ENCODE peak calls at places on chromosome 2, in seven cellular contexts. M is astrocyte, D is keratinocyte, A is fibroblast of mammary gland, L is AG10803, E is upper lobe of right lung, H is H9. Y is an unnamed sample.
A peak's percentile ranks its signal among the peaks of the same experiment; 100 is the strongest.

GRCh38 chr2:38581193-38582147 is 21.3 kb downstream of the HNRNPLL start:
- DNase-seq in M (peak; percentile 49), D (peak; percentile 36), A (peak; percentile 87), L (peak; percentile 78), E (no peak), H (peak; percentile 48), Y (peak; percentile 46)

GRCh38 chr2:236352761-236353593 is 88.8 kb upstream of the ASB18 start:
- DNase-seq in M (no peak), D (no peak), A (peak; percentile 40), L (peak; percentile 28), E (no peak), H (peak; percentile 23), Y (no peak)

GRCh38 chr2:216768908-216769401 is 73.6 kb upstream of the IGFBP5 start:
- DNase-seq in M (no peak), D (no peak), A (no peak), L (no peak), E (no peak), H (no peak), Y (no peak)

GRCh38 chr2:157441072-157441454 is 2.8 kb downstream of the CYTIP start:
- DNase-seq in M (no peak), D (no peak), A (peak; percentile 43), L (no peak), E (no peak), H (no peak), Y (no peak)

GRCh38 chr2:130252880-130253645 is 54.8 kb upstream of the TUBA3E start:
- DNase-seq in M (no peak), D (peak; percentile 25), A (peak; percentile 29), L (no peak), E (no peak), H (no peak), Y (no peak)

GRCh38 chr2:24164416-24164973 is 10.4 kb upstream of the FAM228A start:
- DNase-seq in M (no peak), D (no peak), A (peak; percentile 36), L (no peak), E (peak; percentile 68), H (peak; percentile 69), Y (peak; percentile 11)

GRCh38 chr2:25257032-25257455 is 84.7 kb downstream of the DNMT3A start:
- DNase-seq in M (peak; percentile 70), D (no peak), A (no peak), L (peak; percentile 47), E (no peak), H (no peak), Y (no peak)

GRCh38 chr2:26486789-26487188 is 8.9 kb upstream of the OTOF start:
- DNase-seq in M (no peak), D (no peak), A (no peak), L (no peak), E (no peak), H (no peak), Y (no peak)

GRCh38 chr2:27282892-27283291 is 663 bp downstream of the TRIM54 start:
- DNase-seq in M (no peak), D (no peak), A (no peak), L (no peak), E (no peak), H (peak; percentile 52), Y (no peak)

GRCh38 chr2:233980955-233981555 is 63.9 kb downstream of the TRPM8 start:
- DNase-seq in M (no peak), D (no peak), A (no peak), L (no peak), E (no peak), H (no peak), Y (no peak)

GRCh38 chr2:179751184-179751809 is 110.1 kb downstream of the ZNF385B start:
- DNase-seq in M (peak; percentile 19), D (no peak), A (peak; percentile 58), L (peak; percentile 44), E (no peak), H (no peak), Y (no peak)

GRCh38 chr2:39484206-39484605 is 47.1 kb upstream of the MAP4K3 start:
- DNase-seq in M (no peak), D (no peak), A (no peak), L (no peak), E (no peak), H (no peak), Y (no peak)

GRCh38 chr2:123953848-123954247 is 71.2 kb upstream of the CNTNAP5 start:
- DNase-seq in M (peak; percentile 10), D (no peak), A (peak; percentile 54), L (no peak), E (no peak), H (no peak), Y (no peak)

GRCh38 chr2:152730591-152731333 is 12.3 kb downstream of the ARL6IP6 start:
- DNase-seq in M (peak; percentile 6), D (no peak), A (peak; percentile 30), L (peak; percentile 39), E (no peak), H (no peak), Y (no peak)

GRCh38 chr2:26574066-26574899 is 66.9 kb downstream of the CIB4 start:
- DNase-seq in M (no peak), D (no peak), A (no peak), L (no peak), E (no peak), H (no peak), Y (no peak)

GRCh38 chr2:218431878-218432277 is 13.0 kb downstream of the VIL1 start:
- DNase-seq in M (no peak), D (no peak), A (no peak), L (no peak), E (peak; percentile 48), H (no peak), Y (no peak)

GRCh38 chr2:70094978-70095832 is 7.9 kb downstream of the PCBP1 start:
- DNase-seq in M (peak; percentile 15), D (peak; percentile 45), A (peak; percentile 50), L (peak; percentile 80), E (peak; percentile 72), H (no peak), Y (no peak)

GRCh38 chr2:132632000-132632649 is 37.9 kb downstream of the LYPD1 start:
- DNase-seq in M (peak; percentile 43), D (no peak), A (peak; percentile 10), L (peak; percentile 40), E (no peak), H (no peak), Y (no peak)

GRCh38 chr2:96470636-96471035 is 34.5 kb downstream of the NEURL3 start:
- DNase-seq in M (no peak), D (no peak), A (peak; percentile 6), L (peak; percentile 2), E (peak; percentile 77), H (peak; percentile 92), Y (peak; percentile 62)

GRCh38 chr2:231929961-231930600 is 3.9 kb upstream of the NPPC start:
- DNase-seq in M (no peak), D (no peak), A (peak; percentile 35), L (peak; percentile 22), E (no peak), H (peak; percentile 82), Y (peak; percentile 46)

GRCh38 chr2:240595381-240596079 is 9.0 kb downstream of the CAPN10 start:
- DNase-seq in M (no peak), D (no peak), A (no peak), L (no peak), E (peak; percentile 57), H (peak; percentile 79), Y (peak; percentile 55)

GRCh38 chr2:117760916-117761315 is 53.6 kb upstream of the DDX18 start:
- DNase-seq in M (no peak), D (no peak), A (no peak), L (no peak), E (no peak), H (no peak), Y (no peak)

GRCh38 chr2:200662727-200663126 is 76.9 kb downstream of the AOX1 start:
- DNase-seq in M (peak; percentile 59), D (peak; percentile 38), A (peak; percentile 88), L (peak; percentile 38), E (no peak), H (no peak), Y (no peak)

GRCh38 chr2:24456610-24457556 is 34.2 kb upstream of the NCOA1 start:
- DNase-seq in M (peak; percentile 73), D (no peak), A (peak; percentile 87), L (peak; percentile 70), E (no peak), H (no peak), Y (no peak)

GRCh38 chr2:202023904-202024266 is 9.8 kb upstream of the FZD7 start:
- DNase-seq in M (no peak), D (no peak), A (no peak), L (no peak), E (peak; percentile 78), H (peak; percentile 68), Y (no peak)

GRCh38 chr2:196435189-196435588 is 204.3 kb upstream of the CCDC150 start:
- DNase-seq in M (peak; percentile 3), D (no peak), A (peak; percentile 7), L (peak; percentile 15), E (no peak), H (no peak), Y (no peak)

GRCh38 chr2:196434217-196434616 is 205.3 kb upstream of the CCDC150 start:
- DNase-seq in M (no peak), D (no peak), A (no peak), L (no peak), E (no peak), H (no peak), Y (no peak)

GRCh38 chr2:196431076-196431475 is 208.4 kb upstream of the CCDC150 start:
- DNase-seq in M (peak; percentile 47), D (no peak), A (no peak), L (no peak), E (no peak), H (no peak), Y (no peak)

GRCh38 chr2:196433116-196433515 is 206.4 kb upstream of the CCDC150 start:
- DNase-seq in M (no peak), D (no peak), A (no peak), L (no peak), E (no peak), H (no peak), Y (no peak)

DNA sequence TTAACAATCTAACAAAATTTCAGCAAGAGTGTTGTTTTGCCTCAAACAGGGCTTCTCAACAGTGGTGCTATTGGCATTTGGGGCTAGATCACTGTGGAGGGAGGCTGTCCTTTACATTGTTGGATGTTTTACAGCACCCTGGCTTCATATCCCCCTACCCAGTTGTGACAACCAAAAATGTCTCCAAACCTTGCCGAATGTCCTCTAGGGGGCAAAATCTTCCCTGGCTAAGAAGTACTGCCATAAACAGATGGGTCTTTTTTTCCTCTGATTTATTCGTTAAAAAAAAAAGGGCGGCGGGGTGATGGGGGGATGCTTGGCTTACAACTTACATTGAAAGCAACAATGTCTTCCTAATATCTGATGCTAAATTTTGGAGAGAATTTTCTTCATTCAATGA is 207.6 kb upstream of the CCDC150 start:
- DNase-seq in M (no peak), D (no peak), A (peak; percentile 29), L (peak; percentile 25), E (no peak), H (peak; percentile 59), Y (peak; percentile 30)
- TF ChIP-seq CTCF in M (peak; percentile 39), D (peak; percentile 36), A (peak; percentile 62), L (peak; percentile 56), E (peak; percentile 9), H (peak; percentile 70), Y (peak; percentile 45)

GRCh38 chr2:169276045-169276444 is 86.3 kb downstream of the LRP2 start:
- DNase-seq in M (no peak), D (no peak), A (peak; percentile 1), L (no peak), E (no peak), H (no peak), Y (no peak)
- TF ChIP-seq CTCF in M (no peak), D (no peak), A (no peak), L (no peak), E (peak; percentile 28), H (no peak), Y (no peak)

GRCh38 chr2:178523596-178524134 is 43.4 kb downstream of the PLEKHA3 start:
- DNase-seq in M (no peak), D (no peak), A (peak; percentile 8), L (no peak), E (no peak), H (no peak), Y (no peak)
- TF ChIP-seq CTCF in M (no peak), D (no peak), A (no peak), L (no peak), E (no peak), H (no peak), Y (no peak)

GRCh38 chr2:97932975-97933662 is 62.6 kb downstream of the TMEM131 start:
- DNase-seq in M (no peak), D (no peak), A (no peak), L (no peak), E (no peak), H (no peak), Y (no peak)
- TF ChIP-seq CTCF in M (no peak), D (no peak), A (no peak), L (no peak), E (no peak), H (no peak), Y (no peak)

Y was measured in nephron progenitor cell.